ENCODE peak calls at places on chromosome 1, in seven cellular contexts. H is heart left ventricle; U is CD8-positive, alpha-beta memory T cell; W is iPS DF 6.9; F is mucosa of descending colon; Q is adrenal gland; V is fibroblast of lung. X is an unnamed sample. For H3K9me3 and H3K4me1, the result is how much of the 10 kb centered on the place peaks cover.

GRCh38 chr1:229432905-229433304 is 989 bp downstream of the ACTA1 start:
- DNase-seq in H (no peak), U (no peak), W (no peak), F (no peak), Q (no peak), V (no peak), X (no peak)

GRCh38 chr1:185108324-185108723 is 48.4 kb downstream of the TRMT1L start:
- DNase-seq in H (no peak), U (no peak), W (no peak), F (no peak), Q (no peak), V (peak), X (no peak)

GRCh38 chr1:153775432-153776311 is 465 bp downstream of the SLC27A3 start:
- DNase-seq in H (peak), U (peak), W (peak), F (peak), Q (peak), V (peak), X (peak)

GRCh38 chr1:2508751-2509150 is 17.6 kb downstream of the PANK4 start:
- DNase-seq in H (no peak), U (no peak), W (no peak), F (no peak), Q (no peak), V (no peak), X (no peak)

GRCh38 chr1:42145726-42146125 is 7.5 kb upstream of the GUCA2B start:
- DNase-seq in H (no peak), U (no peak), W (no peak), F (peak), Q (no peak), V (no peak), X (no peak)

GRCh38 chr1:79355073-79355472 is 348.5 kb upstream of the ADGRL4 start:
- DNase-seq in H (no peak), U (no peak), W (no peak), F (no peak), Q (no peak), V (peak), X (no peak)

GRCh38 chr1:107415241-107415640 is 274.4 kb downstream of the NTNG1 start:
- DNase-seq in H (no peak), U (no peak), W (no peak), F (no peak), Q (no peak), V (peak), X (no peak)

GRCh38 chr1:180521474-180522203 is 19.3 kb upstream of the ACBD6 start:
- DNase-seq in H (no peak), U (no peak), W (no peak), F (no peak), Q (no peak), V (peak), X (no peak)

GRCh38 chr1:74731399-74732052 is 1.3 kb downstream of the CRYZ start:
- DNase-seq in H (no peak), U (no peak), W (no peak), F (no peak), Q (no peak), V (peak), X (peak)

GRCh38 chr1:19910650-19911049 is 12.8 kb downstream of the PLA2G2E start:
- DNase-seq in H (no peak), U (no peak), W (no peak), F (no peak), Q (no peak), V (no peak), X (no peak)

GRCh38 chr1:92923664-92924063 is 37.6 kb downstream of the DIPK1A start:
- DNase-seq in H (no peak), U (no peak), W (no peak), F (no peak), Q (no peak), V (no peak), X (no peak)

GRCh38 chr1:42046772-42047552 is 106.2 kb upstream of the GUCA2B start:
- DNase-seq in H (peak), U (no peak), W (no peak), F (no peak), Q (peak), V (no peak), X (peak)

GRCh38 chr1:59323879-59324278 is 27.0 kb downstream of the FGGY start:
- DNase-seq in H (no peak), U (no peak), W (no peak), F (no peak), Q (no peak), V (no peak), X (no peak)

GRCh38 chr1:203999618-204000017 is 73.3 kb upstream of the SOX13 start:
- DNase-seq in H (no peak), U (no peak), W (no peak), F (no peak), Q (no peak), V (peak), X (no peak)

GRCh38 chr1:197481101-197481500 is 213.0 kb downstream of the CRB1 start:
- DNase-seq in H (no peak), U (peak), W (no peak), F (no peak), Q (no peak), V (no peak), X (no peak)

GRCh38 chr1:218568962-218569530 is 223.9 kb downstream of the TGFB2 start:
- DNase-seq in H (no peak), U (no peak), W (no peak), F (no peak), Q (no peak), V (peak), X (no peak)

GRCh38 chr1:4346141-4346540 is 308.3 kb upstream of the AJAP1 start:
- DNase-seq in H (no peak), U (no peak), W (no peak), F (no peak), Q (no peak), V (no peak), X (no peak)

GRCh38 chr1:19676438-19676922 is 11.8 kb downstream of the HTR6 start:
- DNase-seq in H (peak), U (no peak), W (peak), F (peak), Q (peak), V (peak), X (no peak)

GRCh38 chr1:109805486-109806180 is 41.9 kb upstream of the EPS8L3 start:
- DNase-seq in H (no peak), U (no peak), W (no peak), F (no peak), Q (no peak), V (peak), X (no peak)

GRCh38 chr1:19169642-19170041 is 40.4 kb downstream of the UBR4 start:
- DNase-seq in H (no peak), U (no peak), W (no peak), F (no peak), Q (no peak), V (peak), X (no peak)

GRCh38 chr1:24927886-24928630 is 2.0 kb downstream of the RUNX3 start:
- DNase-seq in H (no peak), U (no peak), W (no peak), F (no peak), Q (no peak), V (no peak), X (no peak)

GRCh38 chr1:66242646-66243547 is 291.1 kb upstream of the SGIP1 start:
- DNase-seq in H (peak), U (peak), W (peak), F (peak), Q (peak), V (peak), X (peak)

GRCh38 chr1:246142320-246142893 is 364.7 kb downstream of the SMYD3 start:
- DNase-seq in H (no peak), U (no peak), W (no peak), F (no peak), Q (no peak), V (peak), X (no peak)

GRCh38 chr1:209086486-209087192 is 496.9 kb upstream of the CAMK1G start:
- DNase-seq in H (no peak), U (no peak), W (no peak), F (no peak), Q (no peak), V (peak), X (no peak)

GRCh38 chr1:84402060-84402459 is 3.8 kb downstream of the DNASE2B start:
- DNase-seq in H (no peak), U (no peak), W (no peak), F (no peak), Q (peak), V (peak), X (no peak)

GRCh38 chr1:162538815-162539431 is 22.6 kb upstream of the UAP1 start:
- DNase-seq in H (no peak), U (no peak), W (no peak), F (no peak), Q (no peak), V (peak), X (no peak)

GRCh38 chr1:1059494-1060280 is 14.4 kb downstream of the RNF223 start:
- DNase-seq in H (peak), U (peak), W (no peak), F (peak), Q (peak), V (peak), X (peak)

GRCh38 chr1:228093050-228093906 is 9.8 kb downstream of the C1orf35 start:
- DNase-seq in H (no peak), U (no peak), W (no peak), F (no peak), Q (peak), V (no peak), X (no peak)

GRCh38 chr1:111615874-111616715 is 3.5 kb upstream of the RAP1A start:
- DNase-seq in H (no peak), U (peak), W (no peak), F (no peak), Q (no peak), V (no peak), X (no peak)

GRCh38 chr1:40495315-40495903 is 13.2 kb upstream of the EXO5 start:
- DNase-seq in H (no peak), U (no peak), W (no peak), F (no peak), Q (no peak), V (peak), X (no peak)
- H3K9me3 ChIP-seq in H (half or more), U (under half), W (under half), F (half or more), Q (under half), V (under half), X (under half)

GRCh38 chr1:39081266-39082139 is 55.4 kb downstream of the NDUFS5 start:
- DNase-seq in H (no peak), U (peak), W (no peak), F (peak), Q (peak), V (peak), X (no peak)

GRCh38 chr1:39080269-39080826 is 54.2 kb downstream of the NDUFS5 start:
- DNase-seq in H (no peak), U (no peak), W (no peak), F (no peak), Q (no peak), V (no peak), X (no peak)

GRCh38 chr1:39076799-39077148 is 50.6 kb downstream of the NDUFS5 start:
- DNase-seq in H (no peak), U (no peak), W (no peak), F (no peak), Q (no peak), V (no peak), X (no peak)

GRCh38 chr1:39080884-39081265 is 54.7 kb downstream of the NDUFS5 start:
- DNase-seq in H (peak), U (no peak), W (no peak), F (no peak), Q (no peak), V (no peak), X (no peak)

DNA sequence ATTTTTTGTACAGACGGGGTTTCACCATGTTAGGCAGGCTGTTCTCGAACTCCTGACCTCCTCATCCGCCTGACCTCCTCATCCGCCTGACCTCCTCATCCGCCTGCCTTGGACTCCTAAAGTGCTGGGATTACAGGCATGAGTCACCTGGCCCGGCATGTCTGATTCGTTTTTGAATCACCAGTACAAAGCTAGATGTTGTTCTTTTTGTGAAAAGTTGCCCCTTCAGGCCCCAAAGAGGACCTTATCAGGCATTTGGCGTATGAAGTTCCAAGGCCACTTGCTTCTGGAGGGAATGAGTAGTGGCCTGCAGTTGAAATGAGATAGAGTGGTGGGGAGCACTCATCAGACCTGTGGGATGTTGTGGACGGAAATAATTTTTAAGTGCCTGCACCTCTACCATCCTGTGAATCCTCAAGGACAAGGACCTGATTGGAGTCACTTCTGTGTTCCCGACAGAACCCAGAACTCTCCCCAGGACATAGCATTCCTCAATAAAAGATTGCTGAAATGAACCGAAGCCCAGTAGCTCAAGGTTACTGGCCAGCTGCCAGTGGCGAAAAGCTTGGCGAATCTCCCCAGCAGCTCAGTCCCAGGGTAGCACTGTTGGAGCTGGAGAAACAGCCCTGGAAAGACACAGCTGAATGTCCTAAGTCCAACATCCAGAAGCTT is 50.1 kb downstream of the NDUFS5 start:
- DNase-seq in H (peak), U (no peak), W (no peak), F (peak), Q (peak), V (peak), X (no peak)
- H3K4me3 ChIP-seq in H (no peak), U (no peak), W (no peak), F (no peak), Q (no peak), V (no peak), X (no peak)

GRCh38 chr1:150575072-150575489 is 4.3 kb downstream of the MCL1 start:
- DNase-seq in H (no peak), U (no peak), W (no peak), F (no peak), Q (no peak), V (no peak), X (peak)
- H3K4me1 ChIP-seq in H (under half), U (under half), W (under half), F (under half), Q (half or more), V (under half), X (under half)

GRCh38 chr1:152374451-152374850 is 14.6 kb upstream of the FLG2 start:
- DNase-seq in H (peak), U (no peak), W (no peak), F (no peak), Q (no peak), V (no peak), X (no peak)
- H3K9me3 ChIP-seq in H (under half), U (under half), W (under half), F (under half), Q (under half), V (under half), X (under half)